ENCODE peak calls at places on chromosomes 13 and 19, in six cellular contexts. V, B, F, S, Y and U are unnamed samples.
A peak's percentile ranks its signal among the peaks of the same experiment; 100 is the strongest.

GRCh38 chr13:38398810-38399493 is 49.3 kb downstream of the UFM1 start:
- DNase-seq in V (no peak), B (no peak), F (no peak), S (peak; percentile 4), Y (no peak), U (no peak)

GRCh38 chr19:41452584-41453275 is 9.8 kb downstream of the ERICH4 start:
- DNase-seq in V (no peak), B (no peak), F (no peak), S (no peak), Y (no peak), U (no peak)

GRCh38 chr19:27652281-27652680 is 1560.7 kb downstream of the UQCRFS1 start:
- DNase-seq in V (no peak), B (peak; percentile 4), F (no peak), S (no peak), Y (no peak), U (no peak)

GRCh38 chr13:29564828-29565227 is 30.7 kb downstream of the SLC7A1 start:
- DNase-seq in V (no peak), B (no peak), F (no peak), S (no peak), Y (no peak), U (no peak)

GRCh38 chr19:57302020-57302465 is 18.2 kb upstream of the ZNF543 start:
- DNase-seq in V (no peak), B (no peak), F (no peak), S (no peak), Y (no peak), U (no peak)

GRCh38 chr13:24618219-24618955 is 61.8 kb upstream of the ATP12A start:
- DNase-seq in V (peak; percentile 55), B (no peak), F (peak; percentile 20), S (peak; percentile 45), Y (no peak), U (peak; percentile 34)

GRCh38 chr13:25171517-25172302 is at the start of gene AMER2:
- DNase-seq in V (no peak), B (peak; percentile 34), F (no peak), S (no peak), Y (no peak), U (no peak)

GRCh38 chr13:37905736-37906135 is 36.2 kb upstream of the TRPC4 start:
- DNase-seq in V (no peak), B (no peak), F (no peak), S (no peak), Y (no peak), U (no peak)

GRCh38 chr19:33532859-33533455 is 11.4 kb upstream of the PEPD start:
- DNase-seq in V (no peak), B (no peak), F (no peak), S (no peak), Y (no peak), U (no peak)

GRCh38 chr13:99973163-99973785 is 1.7 kb upstream of the ZIC5 start:
- DNase-seq in V (no peak), B (no peak), F (no peak), S (no peak), Y (no peak), U (no peak)

GRCh38 chr19:42693760-42694350 is 46.4 kb downstream of the PSG3 start:
- DNase-seq in V (no peak), B (no peak), F (peak; percentile 8), S (peak; percentile 9), Y (no peak), U (no peak)

GRCh38 chr19:28242317-28242927 is 970.5 kb downstream of the UQCRFS1 start:
- DNase-seq in V (no peak), B (no peak), F (peak; percentile 7), S (peak; percentile 69), Y (no peak), U (peak; percentile 26)

GRCh38 chr13:48857576-48857975 is 118.1 kb upstream of the FNDC3A start:
- DNase-seq in V (no peak), B (no peak), F (no peak), S (no peak), Y (no peak), U (no peak)

GRCh38 chr19:32708457-32708856 is 11.1 kb upstream of the TDRD12 start:
- DNase-seq in V (no peak), B (no peak), F (no peak), S (no peak), Y (no peak), U (peak; percentile 20)

GRCh38 chr19:42122691-42123607 is 9.3 kb downstream of the POU2F2 start:
- DNase-seq in V (peak; percentile 20), B (no peak), F (peak; percentile 45), S (no peak), Y (peak; percentile 57), U (peak; percentile 42)

GRCh38 chr13:74251778-74252519 is 117.7 kb upstream of the KLF12 start:
- DNase-seq in V (no peak), B (no peak), F (no peak), S (no peak), Y (no peak), U (no peak)

GRCh38 chr13:26719356-26719945 is 41.1 kb downstream of the GPR12 start:
- DNase-seq in V (no peak), B (no peak), F (no peak), S (no peak), Y (no peak), U (no peak)

GRCh38 chr19:23914402-23915286 is at the start of gene ZNF726:
- DNase-seq in V (peak; percentile 50), B (peak; percentile 25), F (peak; percentile 90), S (peak; percentile 90), Y (peak; percentile 67), U (peak; percentile 82)

GRCh38 chr19:10625762-10626138 is 397 bp downstream of the SLC44A2 start:
- DNase-seq in V (no peak), B (no peak), F (no peak), S (peak; percentile 23), Y (no peak), U (no peak)

GRCh38 chr19:11684987-11685675 is 53.6 kb downstream of the ZNF823 start:
- DNase-seq in V (no peak), B (no peak), F (no peak), S (no peak), Y (no peak), U (no peak)

GRCh38 chr13:35614666-35615065 is 138.2 kb upstream of the MAB21L1 start:
- DNase-seq in V (no peak), B (no peak), F (no peak), S (no peak), Y (no peak), U (no peak)

GRCh38 chr19:12495002-12495802 is 10.6 kb upstream of the ZNF709 start:
- DNase-seq in V (peak; percentile 80), B (peak; percentile 84), F (peak; percentile 92), S (peak; percentile 98), Y (peak; percentile 82), U (peak; percentile 78)

GRCh38 chr19:38850976-38851621 is 1.3 kb upstream of the HNRNPL start:
- DNase-seq in V (no peak), B (peak; percentile 19), F (peak; percentile 14), S (peak; percentile 59), Y (peak; percentile 57), U (no peak)

GRCh38 chr19:42290523-42291436 is 11.2 kb upstream of the PRR19 start:
- DNase-seq in V (no peak), B (peak; percentile 50), F (peak; percentile 79), S (no peak), Y (peak; percentile 64), U (no peak)

GRCh38 chr19:48603850-48604249 is 2.7 kb upstream of the SPACA4 start:
- DNase-seq in V (no peak), B (no peak), F (no peak), S (no peak), Y (no peak), U (no peak)

GRCh38 chr19:30861896-30862295 is 487.3 kb downstream of the TSHZ3 start:
- DNase-seq in V (no peak), B (no peak), F (no peak), S (no peak), Y (no peak), U (no peak)

GRCh38 chr13:33186851-33187250 is 98.7 kb downstream of the STARD13 start:
- DNase-seq in V (no peak), B (no peak), F (no peak), S (no peak), Y (no peak), U (peak; percentile 9)

GRCh38 chr19:4877753-4878490 is 10.5 kb upstream of the PLIN3 start:
- DNase-seq in V (no peak), B (no peak), F (no peak), S (no peak), Y (no peak), U (no peak)

GRCh38 chr13:60398949-60399589 is 2.0 kb downstream of the TDRD3 start:
- DNase-seq in V (no peak), B (no peak), F (no peak), S (peak; percentile 51), Y (no peak), U (no peak)

GRCh38 chr13:106986687-106987434 is 418.9 kb upstream of the ARGLU1 start:
- DNase-seq in V (no peak), B (no peak), F (no peak), S (no peak), Y (no peak), U (no peak)

GRCh38 chr19:29811125-29812079 is at the start of gene CCNE1:
- DNase-seq in V (peak; percentile 92), B (peak; percentile 91), F (peak; percentile 96), S (peak; percentile 98), Y (peak; percentile 95), U (peak; percentile 92)

GRCh38 chr19:58483776-58484175 is 7.6 kb downstream of the ZNF446 start:
- DNase-seq in V (no peak), B (no peak), F (no peak), S (no peak), Y (no peak), U (no peak)

GRCh38 chr13:49112782-49113525 is 107.2 kb upstream of the MLNR start:
- DNase-seq in V (no peak), B (no peak), F (no peak), S (no peak), Y (no peak), U (no peak)

GRCh38 chr19:49338691-49339363 is 3.6 kb downstream of the CD37 start:
- DNase-seq in V (no peak), B (peak; percentile 88), F (peak; percentile 85), S (peak; percentile 96), Y (peak; percentile 57), U (no peak)

GRCh38 chr13:32087955-32088747 is 56.6 kb downstream of the FRY start:
- DNase-seq in V (no peak), B (no peak), F (no peak), S (no peak), Y (no peak), U (no peak)

GRCh38 chr13:113231306-113232207 is 22.1 kb downstream of the CUL4A start:
- DNase-seq in V (no peak), B (no peak), F (no peak), S (no peak), Y (no peak), U (no peak)